ENCODE peak calls at places on chromosomes 5 and 9, in six cellular contexts. N is stomach, I is PC-3, U is RWPE1, H is astrocyte of the cerebellum, C is kidney epithelial cell. Y is an unnamed sample.

GRCh38 chr5:133325834-133326233 is 274.0 kb downstream of the HSPA4 start:
- DNase-seq in N (no peak), I (no peak), U (no peak), H (no peak), C (no peak), Y (no peak)

GRCh38 chr9:138022756-138023393 is 145.3 kb downstream of the CACNA1B start:
- DNase-seq in N (peak), I (no peak), U (no peak), H (no peak), C (no peak), Y (no peak)

GRCh38 chr5:30749971-30750370 is 443.5 kb upstream of the CDH6 start:
- DNase-seq in N (no peak), I (peak), U (no peak), H (no peak), C (no peak), Y (no peak)

GRCh38 chr9:7237473-7238243 is 479.9 kb downstream of the KDM4C start:
- DNase-seq in N (no peak), I (no peak), U (no peak), H (peak), C (no peak), Y (no peak)

GRCh38 chr9:114386886-114387677 is 700 bp downstream of the AKNA start:
- DNase-seq in N (peak), I (no peak), U (no peak), H (no peak), C (no peak), Y (no peak)

GRCh38 chr5:81134066-81134465 is 99.1 kb upstream of the CKMT2 start:
- DNase-seq in N (no peak), I (no peak), U (no peak), H (peak), C (no peak), Y (no peak)

GRCh38 chr5:95035891-95036675 is 248.8 kb downstream of the MCTP1 start:
- DNase-seq in N (no peak), I (no peak), U (no peak), H (no peak), C (no peak), Y (no peak)

GRCh38 chr5:159899067-159900049 is 16.9 kb upstream of the ADRA1B start:
- DNase-seq in N (no peak), I (peak), U (no peak), H (peak), C (no peak), Y (no peak)

GRCh38 chr5:119583684-119584083 is 45.7 kb upstream of the FAM170A start:
- DNase-seq in N (no peak), I (no peak), U (no peak), H (no peak), C (no peak), Y (no peak)

GRCh38 chr9:4964540-4964939 is 20.5 kb upstream of the JAK2 start:
- DNase-seq in N (no peak), I (no peak), U (no peak), H (no peak), C (no peak), Y (no peak)

GRCh38 chr9:108443741-108444140 is 412.0 kb downstream of the ACTL7B start:
- DNase-seq in N (no peak), I (peak), U (peak), H (no peak), C (no peak), Y (no peak)

GRCh38 chr5:132272341-132273210 is 15.1 kb downstream of the PDLIM4 start:
- DNase-seq in N (peak), I (peak), U (peak), H (no peak), C (no peak), Y (peak)

GRCh38 chr9:124321416-124321815 is 63.7 kb downstream of the NEK6 start:
- DNase-seq in N (no peak), I (no peak), U (no peak), H (no peak), C (no peak), Y (no peak)

GRCh38 chr9:89929315-89929714 is 324.5 kb downstream of the GADD45G start:
- DNase-seq in N (no peak), I (no peak), U (no peak), H (no peak), C (no peak), Y (no peak)

GRCh38 chr5:122323132-122323548 is 11.1 kb downstream of the SNCAIP start:
- DNase-seq in N (no peak), I (no peak), U (no peak), H (no peak), C (no peak), Y (no peak)

GRCh38 chr5:39214912-39215709 is 4.3 kb downstream of the FYB1 start:
- DNase-seq in N (no peak), I (no peak), U (no peak), H (no peak), C (no peak), Y (no peak)

GRCh38 chr5:135833961-135834638 is 363 bp upstream of the SLC25A48 start:
- DNase-seq in N (no peak), I (peak), U (no peak), H (no peak), C (no peak), Y (no peak)

GRCh38 chr5:62124266-62124665 is 181.7 kb upstream of the KIF2A start:
- DNase-seq in N (no peak), I (no peak), U (no peak), H (no peak), C (no peak), Y (no peak)

GRCh38 chr5:84384604-84385575 is at the start of gene EDIL3:
- DNase-seq in N (no peak), I (no peak), U (peak), H (no peak), C (no peak), Y (peak)

GRCh38 chr5:68405026-68405684 is 189.6 kb downstream of the PIK3R1 start:
- DNase-seq in N (no peak), I (peak), U (peak), H (no peak), C (no peak), Y (no peak)

GRCh38 chr5:38541174-38541724 is 15.2 kb downstream of the LIFR start:
- DNase-seq in N (no peak), I (peak), U (no peak), H (no peak), C (no peak), Y (no peak)

GRCh38 chr9:131677445-131678180 is 62.3 kb downstream of the RAPGEF1 start:
- DNase-seq in N (no peak), I (peak), U (peak), H (no peak), C (no peak), Y (no peak)

GRCh38 chr5:2534970-2535369 is 216.5 kb downstream of the IRX2 start:
- DNase-seq in N (no peak), I (no peak), U (no peak), H (no peak), C (no peak), Y (no peak)

GRCh38 chr5:160787247-160787646 is 64.8 kb downstream of the ATP10B start:
- DNase-seq in N (peak), I (peak), U (peak), H (no peak), C (no peak), Y (peak)

GRCh38 chr9:96459268-96460007 is 9.5 kb downstream of the HABP4 start:
- DNase-seq in N (no peak), I (peak), U (no peak), H (peak), C (no peak), Y (no peak)

GRCh38 chr5:62627121-62627520 is 48.5 kb downstream of the LRRC70 start:
- DNase-seq in N (no peak), I (no peak), U (no peak), H (no peak), C (no peak), Y (no peak)

GRCh38 chr5:177458912-177459350 is 12.3 kb downstream of the PRR7 start:
- DNase-seq in N (no peak), I (peak), U (no peak), H (no peak), C (no peak), Y (no peak)

GRCh38 chr5:169299651-169300467 is 1.1 kb downstream of the SLIT3 start:
- DNase-seq in N (no peak), I (no peak), U (no peak), H (no peak), C (no peak), Y (no peak)

GRCh38 chr9:37543468-37543867 is 32.7 kb downstream of the FBXO10 start:
- DNase-seq in N (no peak), I (no peak), U (no peak), H (no peak), C (no peak), Y (no peak)

GRCh38 chr5:3075309-3075708 is 323.8 kb upstream of the IRX2 start:
- DNase-seq in N (no peak), I (no peak), U (no peak), H (no peak), C (no peak), Y (no peak)

GRCh38 chr9:1047605-1048235 is 2.4 kb upstream of the DMRT2 start:
- DNase-seq in N (no peak), I (peak), U (no peak), H (no peak), C (no peak), Y (no peak)

GRCh38 chr5:149838881-149839739 is 105.5 kb downstream of the PDE6A start:
- DNase-seq in N (peak), I (peak), U (peak), H (no peak), C (peak), Y (no peak)

GRCh38 chr9:33277484-33277883 is 12.6 kb downstream of the CHMP5 start:
- DNase-seq in N (no peak), I (no peak), U (no peak), H (no peak), C (no peak), Y (no peak)

GRCh38 chr9:83537331-83538171 is 650 bp downstream of the FRMD3 start:
- DNase-seq in N (no peak), I (no peak), U (no peak), H (no peak), C (no peak), Y (no peak)

GRCh38 chr9:130290353-130291181 is 25.0 kb downstream of the HMCN2 start:
- DNase-seq in N (no peak), I (no peak), U (no peak), H (no peak), C (no peak), Y (no peak)

GRCh38 chr5:69484891-69485290 is 7.7 kb upstream of the OCLN start:
- DNase-seq in N (no peak), I (no peak), U (no peak), H (no peak), C (no peak), Y (no peak)

DNA sequence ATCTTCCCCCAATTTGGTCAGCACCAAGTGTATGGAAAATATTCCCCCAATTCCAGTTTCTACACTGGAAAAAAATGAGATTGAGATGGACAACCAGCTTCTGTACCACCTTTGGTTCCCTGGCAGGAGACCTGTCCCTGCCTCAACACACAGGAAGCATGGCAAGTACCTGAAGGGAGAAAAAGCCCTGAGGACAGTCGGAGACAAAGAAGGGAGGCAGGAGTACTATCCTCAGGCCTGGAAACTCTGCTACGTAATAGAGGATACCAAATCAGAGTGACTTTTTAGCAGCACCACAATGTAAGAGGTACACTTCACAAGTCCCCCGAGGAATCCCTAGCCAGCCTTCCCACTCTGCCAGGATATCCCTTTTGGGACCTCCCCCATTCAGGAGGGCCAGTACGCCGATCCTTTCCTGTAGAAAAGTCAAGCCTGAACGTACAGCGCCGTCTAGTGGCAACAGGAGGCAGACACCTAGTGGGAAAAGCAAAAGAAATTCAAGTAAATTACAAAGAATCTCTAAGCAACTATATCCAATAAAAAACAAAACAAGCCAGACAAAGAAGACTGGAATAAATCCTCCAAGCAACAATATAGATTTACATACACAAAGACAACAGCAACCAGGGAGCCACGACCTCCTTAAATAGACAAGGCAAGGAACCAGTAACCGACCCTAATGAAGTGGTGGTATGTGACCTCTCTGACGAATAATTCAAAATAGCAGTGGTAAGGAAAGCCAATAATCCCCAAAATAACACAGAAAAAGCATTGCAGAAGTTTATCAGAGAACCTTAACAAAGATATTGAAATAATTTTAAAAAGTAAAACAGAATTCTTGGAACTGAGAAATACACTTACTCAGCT is 63.3 kb upstream of the SLCO6A1 start:
- DNase-seq in N (no peak), I (peak), U (no peak), H (no peak), C (no peak), Y (peak)
- TF ChIP-seq CTCF in N (no peak), I (peak), U (peak), H (peak), C (peak), Y (peak)

DNA sequence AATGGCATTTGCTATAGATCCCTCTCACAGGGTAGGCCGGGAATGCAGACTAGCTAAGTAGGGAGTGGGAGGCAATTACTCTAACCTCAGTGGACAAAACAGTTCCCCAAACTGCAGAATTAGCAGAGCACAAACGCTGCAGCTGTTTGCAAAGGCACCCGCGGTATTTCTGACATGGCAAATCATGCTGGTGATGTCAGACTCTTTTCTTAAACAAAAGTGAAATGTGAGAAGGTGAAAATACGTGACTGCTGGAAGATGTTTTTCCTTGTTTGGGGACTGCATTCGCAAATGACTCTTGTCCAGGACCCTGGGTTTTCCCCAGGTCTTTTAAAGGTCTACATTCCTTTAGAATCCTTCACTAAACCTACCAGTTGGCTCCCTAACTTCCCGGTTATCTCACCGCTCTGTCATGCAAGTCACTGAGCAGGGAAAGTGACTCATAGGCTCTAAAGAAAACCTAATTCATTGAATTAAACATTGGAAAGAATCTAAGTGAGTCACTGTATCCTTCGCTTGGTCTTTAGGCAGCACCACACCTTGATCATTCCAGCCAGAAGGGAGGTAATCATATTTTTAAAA is 91.5 kb upstream of the DNAH5 start:
- DNase-seq in N (no peak), I (peak), U (peak), H (peak), C (peak), Y (peak)
- TF ChIP-seq CTCF in N (no peak), I (no peak), U (no peak), H (no peak), C (no peak), Y (no peak)

DNA sequence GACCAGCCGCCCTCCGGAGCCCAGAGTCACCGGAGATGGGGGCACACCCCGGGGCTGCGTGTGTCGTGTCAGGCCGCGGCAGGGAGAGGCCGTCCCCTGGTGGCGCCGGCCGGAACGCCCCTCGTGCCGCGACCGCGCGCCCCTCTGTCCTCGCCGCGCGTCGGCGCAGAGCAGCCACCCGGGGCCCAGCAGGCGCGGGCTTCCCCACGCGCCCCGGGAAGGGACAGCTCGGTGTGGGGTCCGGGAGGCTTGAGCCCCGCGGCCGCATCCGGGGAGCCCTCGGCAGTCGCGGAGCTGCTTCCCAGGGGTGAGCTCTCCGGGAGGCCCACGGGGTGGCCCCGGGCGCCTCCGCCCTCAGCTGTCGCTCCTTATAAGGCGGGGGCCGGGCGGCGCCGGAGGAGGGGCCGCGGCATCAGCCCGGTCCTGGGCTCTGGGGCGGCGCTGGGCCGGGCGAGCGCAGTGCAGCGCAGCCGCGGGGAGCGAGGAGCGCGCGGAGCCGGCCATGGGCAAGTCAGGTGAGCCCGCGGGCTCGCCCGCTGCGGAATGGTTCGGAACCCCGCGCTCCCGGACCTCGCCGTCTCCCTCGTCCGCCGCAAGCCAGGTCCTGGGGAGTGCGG is at the start of gene GLIPR2:
- DNase-seq in N (peak), I (peak), U (peak), H (no peak), C (no peak), Y (peak)
- TF ChIP-seq CTCF in N (no peak), I (no peak), U (peak), H (peak), C (no peak), Y (no peak)

DNA sequence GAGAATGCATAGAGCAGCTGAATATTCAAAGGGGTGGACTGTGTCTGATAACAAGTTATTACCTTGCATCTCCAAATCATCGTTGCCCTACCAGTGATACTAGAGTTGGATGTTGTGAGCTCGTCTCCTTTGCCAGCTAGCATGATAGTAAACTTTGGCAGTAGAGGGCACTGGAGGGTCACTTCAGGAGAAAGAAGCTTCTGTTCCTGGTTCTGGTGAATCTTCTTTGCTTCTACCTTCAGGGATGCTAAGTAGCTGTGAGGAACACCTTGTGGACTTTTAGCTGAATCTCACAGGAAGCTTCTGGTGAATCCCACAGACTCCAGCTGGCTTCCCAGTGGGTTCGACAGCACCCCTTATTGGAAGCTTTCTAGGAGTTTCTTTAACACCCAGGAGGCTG is 626.6 kb upstream of the SGCD start:
- DNase-seq in N (no peak), I (no peak), U (no peak), H (no peak), C (no peak), Y (peak)
- TF ChIP-seq CTCF in N (no peak), I (no peak), U (no peak), H (peak), C (peak), Y (peak)